ENCODE peak calls at places on chromosomes 6 and 20, in four cellular contexts. O, P, C and F are unnamed samples.

GRCh38 chr6:55212147-55212546 is 37.8 kb downstream of the HCRTR2 start:
- DNase-seq in C (no peak), P (no peak), O (peak), F (no peak)

GRCh38 chr6:81838031-81838430 is 85.5 kb upstream of the TENT5A start:
- DNase-seq in C (no peak), P (no peak), O (no peak), F (no peak)

GRCh38 chr20:6613280-6613861 is 154.1 kb upstream of the BMP2 start:
- DNase-seq in O (peak), C (no peak), P (no peak), F (no peak)

GRCh38 chr6:16397623-16398022 is 159.2 kb downstream of the GMPR start:
- DNase-seq in O (no peak), C (no peak), P (peak), F (no peak)

GRCh38 chr20:10987651-10988383 is 314.0 kb upstream of the JAG1 start:
- DNase-seq in C (no peak), O (no peak), P (no peak), F (no peak)

GRCh38 chr6:33249732-33250625 is 21.7 kb downstream of the VPS52 start:
- DNase-seq in O (peak), C (peak), P (peak), F (no peak)

GRCh38 chr6:12458558-12458957 is 168.4 kb downstream of the EDN1 start:
- DNase-seq in O (no peak), P (peak), C (no peak), F (no peak)

GRCh38 chr20:47576516-47577033 is 74.9 kb downstream of the NCOA3 start:
- DNase-seq in P (peak), C (peak), O (peak), F (peak)

GRCh38 chr6:111774346-111774703 is 98.9 kb downstream of the FYN start:
- DNase-seq in C (no peak), P (peak), O (no peak), F (no peak)

GRCh38 chr6:55034752-55035151 is 139.6 kb upstream of the HCRTR2 start:
- DNase-seq in C (no peak), O (no peak), P (no peak), F (no peak)

GRCh38 chr6:65071480-65071879 is 635.5 kb downstream of the EYS start:
- DNase-seq in C (no peak), O (no peak), P (no peak), F (no peak)

GRCh38 chr6:113488061-113488460 is 369.1 kb upstream of the MARCKS start:
- DNase-seq in O (no peak), C (no peak), P (no peak), F (no peak)

GRCh38 chr20:3543901-3544507 is 73.2 kb downstream of the ATRN start:
- DNase-seq in C (no peak), O (peak), P (peak), F (no peak)

GRCh38 chr6:15427360-15428070 is 181.6 kb downstream of the JARID2 start:
- DNase-seq in O (no peak), C (no peak), P (no peak), F (no peak)

GRCh38 chr20:12409501-12409900 is 491.8 kb downstream of the BTBD3 start:
- DNase-seq in C (no peak), P (no peak), O (peak), F (no peak)

GRCh38 chr6:135837735-135838449 is 13.6 kb upstream of the PDE7B start:
- DNase-seq in C (no peak), P (no peak), O (no peak), F (no peak)

GRCh38 chr20:37228111-37228510 is 33.5 kb downstream of the GHRH start:
- DNase-seq in P (peak), O (no peak), C (no peak), F (no peak)

GRCh38 chr6:138371452-138371711 is 6.3 kb upstream of the SMIM28 start:
- DNase-seq in C (no peak), P (no peak), O (no peak), F (no peak)

GRCh38 chr20:50163570-50164317 is 10.2 kb upstream of the PEDS1 start:
- DNase-seq in C (no peak), P (peak), O (peak), F (no peak)

GRCh38 chr6:108080010-108080780 is 5.7 kb upstream of the OSTM1 start:
- DNase-seq in O (peak), P (peak), C (no peak), F (no peak)

GRCh38 chr6:112694986-112695385 is 347.9 kb downstream of the RFPL4B start:
- DNase-seq in P (no peak), O (no peak), C (no peak), F (no peak)

GRCh38 chr20:54295686-54296085 is 87.8 kb downstream of the PFDN4 start:
- DNase-seq in C (no peak), O (no peak), P (no peak), F (no peak)

GRCh38 chr6:40472354-40472753 is 114.8 kb downstream of the LRFN2 start:
- DNase-seq in P (no peak), O (no peak), C (no peak), F (no peak)

GRCh38 chr6:93794161-93794560 is 374.8 kb upstream of the EPHA7 start:
- DNase-seq in C (no peak), O (no peak), P (no peak), F (no peak)

GRCh38 chr6:166955865-166956443 is 396 bp downstream of the RNASET2 start:
- DNase-seq in O (no peak), C (no peak), P (no peak), F (no peak)

GRCh38 chr6:122696853-122697252 is 82.7 kb upstream of the FABP7 start:
- DNase-seq in P (no peak), O (peak), C (no peak), F (no peak)

GRCh38 chr6:27502508-27503435 is 29.9 kb upstream of the ZNF184 start:
- DNase-seq in C (no peak), P (peak), O (peak), F (peak)

GRCh38 chr20:48632017-48632824 is 195.6 kb downstream of the PREX1 start:
- DNase-seq in P (no peak), O (no peak), C (no peak), F (no peak)

GRCh38 chr6:73180718-73181619 is 44.3 kb downstream of the KHDC1L start:
- DNase-seq in O (peak), P (peak), C (peak), F (peak)

GRCh38 chr20:47672886-47673670 is 112.2 kb downstream of the SULF2 start:
- DNase-seq in C (no peak), P (no peak), O (no peak), F (no peak)

GRCh38 chr6:71582820-71583219 is 294.2 kb downstream of the OGFRL1 start:
- DNase-seq in O (no peak), P (peak), C (no peak), F (no peak)

GRCh38 chr6:41614713-41615112 is 23.6 kb upstream of the MDFI start:
- DNase-seq in C (no peak), O (no peak), P (no peak), F (no peak)

GRCh38 chr6:104477569-104477968 is 382.1 kb downstream of the HACE1 start:
- DNase-seq in P (no peak), O (no peak), C (no peak), F (no peak)

GRCh38 chr6:80006541-80006940 is 2.1 kb downstream of the TTK start:
- DNase-seq in P (peak), C (no peak), O (no peak), F (no peak)

GRCh38 chr6:80005406-80005805 is 957 bp downstream of the TTK start:
- DNase-seq in P (no peak), C (no peak), O (no peak), F (no peak)

GRCh38 chr6:80009531-80009930 is 5.1 kb downstream of the TTK start:
- DNase-seq in P (no peak), C (no peak), O (no peak), F (no peak)

GRCh38 chr6:80004199-80005072 is at the start of gene TTK:
- DNase-seq in P (peak), C (peak), O (peak), F (peak)

DNA sequence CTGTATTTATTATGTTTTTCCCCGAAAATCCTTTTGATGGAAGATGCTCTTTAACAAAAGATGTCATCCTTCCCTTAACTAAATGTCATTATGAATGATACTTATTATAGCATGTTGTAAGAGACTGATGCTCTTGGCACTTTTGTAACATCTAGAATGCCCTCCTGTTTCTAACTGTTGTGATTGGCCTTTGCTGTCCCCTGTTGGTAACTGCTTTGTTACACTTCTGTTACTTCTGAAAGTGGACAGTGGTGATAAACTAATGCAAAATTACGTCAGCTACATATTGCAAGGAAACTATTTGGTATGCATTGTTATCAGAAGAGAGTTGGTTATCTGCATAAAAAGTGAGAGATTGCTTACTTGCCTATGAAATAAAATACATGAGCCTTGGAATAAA is 5.8 kb downstream of the TTK start:
- DNase-seq in P (no peak), C (no peak), O (no peak), F (no peak)
- TF ChIP-seq CTCF in P (no peak), C (no peak), O (no peak), F (no peak)

GRCh38 chr6:30686908-30687658 is 638 bp upstream of the PPP1R18 start:
- DNase-seq in P (peak), C (peak), O (peak), F (peak)

GRCh38 chr6:30684386-30685156 is 1.9 kb downstream of the PPP1R18 start:
- DNase-seq in O (no peak), C (no peak), P (peak), F (peak)

GRCh38 chr6:30685977-30686907 is at the start of gene PPP1R18:
- DNase-seq in P (peak), O (peak), C (no peak), F (peak)

GRCh38 chr6:30683980-30684338 is 2.5 kb downstream of the PPP1R18 start:
- DNase-seq in O (no peak), C (no peak), P (no peak), F (no peak)

GRCh38 chr6:30685157-30685976 is 1.1 kb downstream of the PPP1R18 start:
- DNase-seq in C (no peak), O (peak), P (no peak), F (peak)
- TF ChIP-seq CTCF in C (peak), O (peak), P (peak), F (peak)

GRCh38 chr20:23201658-23202057 is 115.5 kb upstream of the CD93 start:
- DNase-seq in P (no peak), O (no peak), C (no peak), F (no peak)

GRCh38 chr20:23199356-23199755 is 113.2 kb upstream of the CD93 start:
- DNase-seq in P (no peak), C (no peak), O (no peak), F (no peak)

GRCh38 chr20:23198815-23199214 is 112.7 kb upstream of the CD93 start:
- DNase-seq in P (no peak), C (no peak), O (no peak), F (no peak)

GRCh38 chr20:23200413-23200812 is 114.3 kb upstream of the CD93 start:
- DNase-seq in P (no peak), O (no peak), C (no peak), F (no peak)

DNA sequence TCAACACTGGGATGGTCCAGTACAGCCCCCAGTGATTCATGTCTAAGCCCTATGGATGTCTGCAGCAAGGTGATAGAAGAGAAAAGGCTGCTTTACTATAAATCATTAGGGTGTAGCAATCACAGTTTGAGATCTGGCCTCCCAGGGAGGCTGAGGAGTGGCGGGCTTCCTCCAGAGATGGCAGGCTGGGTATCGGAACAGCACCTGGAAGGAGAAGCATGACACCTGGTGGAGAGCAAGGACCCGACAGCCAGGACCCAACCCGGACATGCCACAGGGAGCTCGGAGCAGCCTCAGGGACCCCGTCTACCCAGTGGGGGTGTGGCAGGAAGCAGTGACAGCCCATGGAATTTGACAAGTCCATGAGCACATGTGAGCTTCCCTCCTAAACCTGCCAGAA is 114.8 kb upstream of the CD93 start:
- DNase-seq in O (peak), C (no peak), P (no peak), F (peak)
- TF ChIP-seq CTCF in O (peak), C (peak), P (peak), F (peak)

GRCh38 chr20:19626896-19627295 is 131.2 kb upstream of the RIN2 start:
- DNase-seq in P (no peak), C (no peak), O (peak), F (no peak)

GRCh38 chr20:19625416-19625815 is 132.6 kb upstream of the RIN2 start:
- DNase-seq in C (no peak), P (no peak), O (no peak), F (no peak)

GRCh38 chr20:19631410-19631809 is 126.6 kb upstream of the RIN2 start:
- DNase-seq in O (no peak), P (no peak), C (no peak), F (no peak)

GRCh38 chr20:19624221-19624620 is 133.8 kb upstream of the RIN2 start:
- DNase-seq in C (no peak), O (no peak), P (no peak), F (no peak)

GRCh38 chr20:19628570-19629134 is 129.4 kb upstream of the RIN2 start:
- DNase-seq in P (peak), O (peak), C (no peak), F (peak)
- TF ChIP-seq CTCF in P (peak), O (peak), C (peak), F (peak)

DNA sequence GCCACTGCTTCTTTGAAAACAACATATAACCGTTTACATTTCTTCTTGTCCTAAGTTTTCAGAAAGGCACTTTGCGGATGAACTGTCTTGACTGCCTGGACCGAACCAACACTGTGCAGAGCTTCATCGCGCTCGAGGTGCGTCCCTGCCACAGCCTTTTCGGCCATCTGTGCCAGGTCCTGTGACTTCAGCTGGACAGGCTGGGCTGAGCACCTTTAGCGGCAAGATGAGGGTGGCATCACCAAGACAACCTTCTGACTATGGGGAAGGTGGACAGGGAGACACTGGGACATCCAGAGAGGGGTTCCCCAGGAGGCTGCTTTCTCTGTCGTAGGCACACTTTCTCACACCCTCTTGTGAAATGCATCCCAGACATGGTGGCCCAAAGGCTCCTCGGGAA is 82.1 kb downstream of the SYNJ2 start:
- DNase-seq in P (no peak), O (no peak), C (no peak), F (no peak)
- TF ChIP-seq CTCF in P (no peak), O (no peak), C (no peak), F (no peak)